ENCODE peak calls at places on chromosomes 6 and 20, in seven cellular contexts. Y is PC-9, F is PC-3, L is endothelial cell of umbilical vein, K is fibroblast of lung, E is GM23338, J is GM23248. S is an unnamed sample. For H3K79me2 and H3K4me1, the result is how much of the 10 kb centered on the place peaks cover.

GRCh38 chr6:3746119-3746691 is 5.3 kb downstream of the PXDC1 start:
- DNase-seq in Y (no peak), F (no peak), L (no peak), K (no peak), E (no peak), J (no peak), S (peak)

GRCh38 chr6:166999845-167000253 is 652 bp downstream of the CEP43 start:
- DNase-seq in Y (no peak), F (no peak), L (peak), K (peak), E (peak), J (peak), S (no peak)

GRCh38 chr6:14224359-14225103 is 107.0 kb downstream of the CD83 start:
- DNase-seq in Y (no peak), F (no peak), L (no peak), K (no peak), E (no peak), J (no peak), S (no peak)

GRCh38 chr20:50810063-50810462 is 15.2 kb downstream of the BCAS4 start:
- DNase-seq in Y (no peak), F (no peak), L (no peak), K (no peak), E (no peak), J (peak), S (no peak)

GRCh38 chr6:39446909-39447308 is 124.4 kb upstream of the KCNK16 start:
- DNase-seq in Y (no peak), F (no peak), L (no peak), K (no peak), E (no peak), J (no peak), S (no peak)

GRCh38 chr20:37972256-37973058 is 60.8 kb downstream of the TTI1 start:
- DNase-seq in Y (no peak), F (no peak), L (no peak), K (no peak), E (peak), J (no peak), S (no peak)

GRCh38 chr6:158686311-158686710 is 36.5 kb downstream of the SYTL3 start:
- DNase-seq in Y (peak), F (peak), L (no peak), K (no peak), E (peak), J (no peak), S (no peak)

GRCh38 chr6:40011844-40012243 is 77.6 kb upstream of the MOCS1 start:
- DNase-seq in Y (no peak), F (no peak), L (no peak), K (no peak), E (peak), J (no peak), S (no peak)

GRCh38 chr6:159067334-159067733 is 22.5 kb upstream of the TAGAP start:
- DNase-seq in Y (no peak), F (peak), L (no peak), K (no peak), E (no peak), J (no peak), S (no peak)

GRCh38 chr20:20500312-20500711 is 132.4 kb downstream of the INSM1 start:
- DNase-seq in Y (no peak), F (no peak), L (no peak), K (no peak), E (no peak), J (no peak), S (no peak)

GRCh38 chr6:43493833-43494232 is 16.3 kb downstream of the LRRC73 start:
- DNase-seq in Y (no peak), F (no peak), L (no peak), K (no peak), E (no peak), J (no peak), S (peak)

GRCh38 chr6:131946992-131947955 is 3.9 kb downstream of the CCN2 start:
- DNase-seq in Y (no peak), F (peak), L (peak), K (peak), E (no peak), J (peak), S (no peak)

GRCh38 chr20:58213716-58214115 is 14.7 kb downstream of the ANKRD60 start:
- DNase-seq in Y (peak), F (no peak), L (no peak), K (no peak), E (no peak), J (no peak), S (no peak)

GRCh38 chr6:27472617-27473400 is at the start of gene ZNF184:
- DNase-seq in Y (peak), F (peak), L (peak), K (peak), E (peak), J (peak), S (peak)

GRCh38 chr20:40724566-40724965 is 35.5 kb upstream of the MAFB start:
- DNase-seq in Y (no peak), F (no peak), L (no peak), K (no peak), E (no peak), J (no peak), S (no peak)

GRCh38 chr6:143027058-143027457 is 33.6 kb upstream of the AIG1 start:
- DNase-seq in Y (no peak), F (peak), L (peak), K (peak), E (peak), J (peak), S (no peak)

GRCh38 chr6:5173862-5174643 is 86.7 kb downstream of the LYRM4 start:
- DNase-seq in Y (no peak), F (no peak), L (no peak), K (no peak), E (peak), J (no peak), S (no peak)

GRCh38 chr6:146543940-146544661 is 468 bp downstream of the RAB32 start:
- DNase-seq in Y (no peak), F (peak), L (peak), K (peak), E (peak), J (peak), S (peak)

GRCh38 chr20:45307076-45307645 is 521 bp downstream of the RBPJL start:
- DNase-seq in Y (no peak), F (no peak), L (no peak), K (no peak), E (peak), J (no peak), S (peak)

GRCh38 chr6:71080793-71081192 is 123.9 kb upstream of the B3GAT2 start:
- DNase-seq in Y (no peak), F (no peak), L (no peak), K (peak), E (no peak), J (peak), S (no peak)

GRCh38 chr6:155142163-155142901 is 121.5 kb upstream of the CLDN20 start:
- DNase-seq in Y (no peak), F (no peak), L (peak), K (no peak), E (no peak), J (peak), S (no peak)

GRCh38 chr20:3421985-3422384 is 14.5 kb upstream of the DNAAF9 start:
- DNase-seq in Y (no peak), F (no peak), L (no peak), K (no peak), E (no peak), J (no peak), S (no peak)

GRCh38 chr6:17863971-17864754 is 123.3 kb downstream of the KIF13A start:
- DNase-seq in Y (peak), F (peak), L (peak), K (peak), E (no peak), J (peak), S (peak)

GRCh38 chr6:41596096-41596685 is 42.1 kb upstream of the MDFI start:
- DNase-seq in Y (no peak), F (no peak), L (no peak), K (no peak), E (no peak), J (no peak), S (peak)

GRCh38 chr6:147283460-147283859 is 79.2 kb downstream of the STXBP5 start:
- DNase-seq in Y (no peak), F (peak), L (no peak), K (peak), E (no peak), J (peak), S (peak)

GRCh38 chr6:62283828-62284411 is 2.1 kb downstream of the KHDRBS2 start:
- DNase-seq in Y (no peak), F (peak), L (no peak), K (peak), E (peak), J (peak), S (no peak)

GRCh38 chr6:57432919-57433684 is 115.7 kb downstream of the PRIM2 start:
- DNase-seq in Y (no peak), F (no peak), L (no peak), K (peak), E (no peak), J (peak), S (no peak)

GRCh38 chr20:64181391-64181790 is 17.1 kb downstream of the MYT1 start:
- DNase-seq in Y (no peak), F (no peak), L (no peak), K (no peak), E (no peak), J (no peak), S (peak)
- H3K79me2 ChIP-seq in Y (under half), F (under half), L (under half), K (under half), E (under half), J (under half), S (under half)

DNA sequence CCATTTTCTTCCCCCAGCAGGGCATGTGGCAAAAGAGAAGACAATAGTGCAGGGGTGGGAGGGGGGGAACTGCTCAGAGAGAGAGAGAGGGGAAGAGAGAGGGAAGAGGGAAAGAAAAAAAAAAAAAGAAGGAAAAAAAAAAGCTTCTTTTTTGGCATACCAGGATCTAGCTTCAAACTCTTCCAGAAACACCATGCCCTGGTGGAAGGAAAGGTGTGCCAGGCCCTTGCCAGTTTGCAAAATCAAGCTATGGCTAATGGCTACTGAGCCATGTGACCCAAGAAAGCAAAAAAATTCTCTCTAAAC is 326 bp downstream of the ZMYND8 start:
- DNase-seq in Y (no peak), F (no peak), L (no peak), K (no peak), E (no peak), J (no peak), S (no peak)
- H3K4me1 ChIP-seq in Y (half or more), F (half or more), L (half or more), K (half or more), E (half or more), J (half or more), S (half or more)

GRCh38 chr6:82237013-82237412 is 10.5 kb downstream of the IBTK start:
- DNase-seq in Y (no peak), F (no peak), L (peak), K (peak), E (no peak), J (peak), S (no peak)

GRCh38 chr6:82243886-82244285 is 3.7 kb downstream of the IBTK start:
- DNase-seq in Y (no peak), F (no peak), L (no peak), K (no peak), E (no peak), J (no peak), S (no peak)

GRCh38 chr6:82239597-82239996 is 7.9 kb downstream of the IBTK start:
- DNase-seq in Y (no peak), F (no peak), L (no peak), K (no peak), E (no peak), J (no peak), S (no peak)

GRCh38 chr6:82245376-82245775 is 2.2 kb downstream of the IBTK start:
- DNase-seq in Y (no peak), F (no peak), L (no peak), K (no peak), E (no peak), J (no peak), S (no peak)

DNA sequence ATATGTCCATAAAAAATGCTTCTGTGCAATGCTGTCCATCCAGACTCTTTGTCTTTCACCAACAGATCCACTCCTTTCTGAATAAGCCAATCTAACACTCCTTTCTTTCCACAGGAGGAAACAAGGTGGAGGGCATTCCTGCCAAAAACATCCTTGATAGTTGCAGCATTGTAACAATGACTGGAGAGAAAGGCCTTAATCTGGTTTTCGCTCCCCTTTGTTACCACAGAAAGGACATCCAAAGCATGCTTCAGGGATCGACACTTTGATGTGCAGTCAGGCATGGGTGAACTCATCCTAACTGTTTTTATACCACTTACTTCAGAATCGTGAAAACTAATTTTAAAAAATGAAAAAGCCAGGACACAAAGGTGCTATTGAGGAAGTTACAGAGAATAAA is 7.4 kb downstream of the IBTK start:
- DNase-seq in Y (no peak), F (no peak), L (no peak), K (no peak), E (peak), J (no peak), S (no peak)
- H3K4me2 ChIP-seq in Y (no peak), F (no peak), L (no peak), K (no peak), E (no peak), J (no peak), S (no peak)

DNA sequence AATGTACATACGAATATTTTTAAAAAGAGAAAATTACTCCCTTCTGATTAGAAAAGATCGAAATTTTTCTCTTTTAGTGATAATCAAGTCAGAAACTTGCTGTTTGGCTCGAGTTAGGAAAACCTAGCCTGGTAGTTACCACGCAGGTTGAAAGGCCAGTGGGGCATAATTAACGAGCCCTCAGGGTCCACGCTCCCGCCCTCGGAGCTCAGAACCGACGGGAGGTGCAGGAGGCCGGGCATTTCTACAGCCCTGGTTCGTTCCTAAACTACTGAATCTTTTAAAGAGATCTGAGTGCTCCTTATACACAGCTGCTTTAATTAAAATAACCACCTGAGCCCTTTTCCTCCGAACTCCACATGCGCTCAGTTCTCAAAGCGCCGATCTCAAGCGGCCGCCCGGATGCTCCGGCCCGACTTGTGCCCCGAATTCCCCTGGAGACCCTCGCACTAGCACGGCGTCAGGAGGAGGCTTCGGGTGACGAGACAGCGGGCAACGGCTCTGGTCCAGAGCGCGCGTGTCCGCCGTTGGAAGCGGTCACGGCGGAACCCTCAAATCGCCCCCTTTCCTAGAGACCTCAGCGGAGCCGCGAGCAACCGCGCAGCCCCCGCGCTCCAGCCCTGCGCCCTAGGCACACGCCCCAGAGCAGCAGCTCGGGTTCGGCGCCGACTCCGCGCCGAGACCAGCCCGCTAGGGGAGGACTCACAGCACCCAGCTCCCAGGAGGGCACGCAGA is 444 bp downstream of the WDR27 start:
- DNase-seq in Y (no peak), F (peak), L (no peak), K (no peak), E (peak), J (no peak), S (peak)
- H3K79me2 ChIP-seq in Y (half or more), F (half or more), L (half or more), K (under half), E (half or more), J (half or more), S (half or more)

GRCh38 chr20:32527447-32528055 is 57.6 kb downstream of the NOL4L start:
- DNase-seq in Y (no peak), F (no peak), L (no peak), K (no peak), E (no peak), J (no peak), S (peak)
- H3K4me1 ChIP-seq in Y (under half), F (under half), L (under half), K (under half), E (under half), J (under half), S (under half)

DNA sequence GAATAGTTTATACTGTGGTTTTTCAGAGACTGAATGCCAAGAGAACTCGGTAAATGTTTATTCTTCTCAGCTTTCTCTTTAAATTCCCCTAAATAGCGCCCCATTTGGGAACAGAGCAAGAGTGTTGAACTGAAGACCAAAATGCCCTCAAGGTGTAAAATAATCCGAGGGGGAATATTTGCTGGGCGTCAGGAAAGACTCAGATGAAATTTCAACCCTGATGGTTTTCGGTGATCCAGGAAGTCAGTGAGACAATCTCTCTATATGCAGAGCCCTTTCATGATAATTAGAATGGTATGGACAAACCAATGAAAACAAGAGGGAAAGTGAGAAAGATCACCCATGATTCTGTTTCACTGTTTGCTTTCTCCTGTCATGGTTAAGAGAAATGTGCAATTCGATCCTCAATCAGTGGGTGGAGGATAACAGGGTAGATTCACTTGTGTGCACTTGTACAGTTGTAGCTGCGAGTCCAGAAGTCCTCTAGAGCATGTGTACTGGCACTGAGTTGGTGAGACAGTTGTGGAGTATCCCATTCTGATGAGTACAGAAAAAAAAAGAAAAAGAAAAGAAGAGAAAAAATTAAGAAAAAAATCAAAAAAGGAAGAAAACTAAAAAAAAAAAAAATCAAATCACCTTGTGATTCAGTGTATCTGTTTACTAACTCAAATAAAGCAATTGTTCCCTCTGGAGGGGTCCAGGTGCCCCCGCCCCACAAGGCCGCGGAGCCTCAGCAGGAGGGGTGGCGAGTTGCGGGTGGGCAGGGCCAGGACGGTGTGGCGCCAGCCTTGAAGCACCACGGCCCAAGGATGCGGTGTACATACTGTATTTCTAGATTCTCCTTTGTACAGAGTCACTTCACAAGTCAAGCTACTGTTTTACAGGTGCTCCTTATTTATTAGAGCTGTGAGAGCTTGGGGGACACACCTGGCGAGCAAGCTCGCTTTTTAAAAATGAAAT is 164.9 kb downstream of the SCML4 start:
- DNase-seq in Y (peak), F (peak), L (no peak), K (peak), E (no peak), J (no peak), S (no peak)
- H3K4me2 ChIP-seq in Y (peak), F (peak), L (no peak), K (peak), E (no peak), J (no peak), S (peak)

DNA sequence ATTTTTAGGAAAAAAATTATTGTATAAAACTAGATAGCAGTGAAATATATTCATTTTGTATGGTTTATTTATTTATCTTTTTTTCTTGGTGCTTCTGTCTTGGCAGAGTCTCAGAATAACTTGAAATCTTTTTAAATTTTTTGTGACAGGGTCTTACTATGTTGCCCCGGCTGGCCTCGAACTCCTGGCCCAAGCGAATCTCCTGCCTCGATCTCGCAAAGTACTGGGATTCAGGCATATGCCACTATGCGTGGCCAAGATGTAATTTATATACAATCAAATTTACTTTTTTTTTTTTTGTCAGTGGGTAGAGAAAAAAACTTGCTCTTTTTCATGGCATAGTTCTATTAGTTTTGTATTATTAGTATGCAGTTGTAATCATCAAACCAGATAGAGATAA is 13.7 kb downstream of the CBFA2T2 start:
- DNase-seq in Y (no peak), F (no peak), L (no peak), K (no peak), E (no peak), J (no peak), S (peak)
- H3K79me2 ChIP-seq in Y (under half), F (under half), L (under half), K (under half), E (half or more), J (half or more), S (under half)

DNA sequence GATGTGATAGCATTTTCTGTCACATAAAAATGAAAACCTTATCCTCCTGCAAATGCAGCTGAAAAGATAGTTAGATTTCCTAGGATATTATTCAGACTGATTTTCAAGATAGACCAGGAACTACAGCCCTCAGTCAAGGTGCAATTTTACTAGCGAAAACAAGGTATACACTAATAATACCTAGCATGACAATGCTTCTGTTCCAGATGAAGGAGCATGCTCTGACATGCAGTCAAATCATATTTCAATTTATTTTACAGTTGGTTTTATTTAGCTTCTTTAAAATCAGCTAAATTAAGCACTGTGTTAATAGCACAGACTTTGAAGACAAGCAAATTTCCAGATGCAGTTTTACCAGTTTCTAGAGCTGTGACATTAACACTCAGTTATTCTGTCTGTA is 14.2 kb upstream of the TNFAIP3 start:
- DNase-seq in Y (no peak), F (no peak), L (no peak), K (no peak), E (no peak), J (no peak), S (no peak)
- H3K4me1 ChIP-seq in Y (half or more), F (under half), L (under half), K (under half), E (under half), J (under half), S (under half)